ENCODE peak calls at places on chromosomes 12 and 14, in four cellular contexts. Y is sigmoid colon, E is spleen, L is AG09309. O is an unnamed sample.

GRCh38 chr14:105011312-105011990 is 9.4 kb downstream of the CDCA4 start:
- DNase-seq in Y (no peak), E (peak), L (no peak), O (no peak)

GRCh38 chr14:88559852-88560251 is 3.0 kb upstream of the ZC3H14 start:
- DNase-seq in Y (no peak), E (no peak), L (peak), O (no peak)

GRCh38 chr14:100383727-100384158 is 60.6 kb downstream of the SLC25A47 start:
- DNase-seq in Y (peak), E (peak), L (no peak), O (peak)

GRCh38 chr14:99595524-99595923 is 8.5 kb downstream of the CCDC85C start:
- DNase-seq in Y (no peak), E (no peak), L (no peak), O (peak)

GRCh38 chr12:54139030-54139429 is 49.8 kb downstream of the SMUG1 start:
- DNase-seq in Y (no peak), E (no peak), L (no peak), O (no peak)

GRCh38 chr14:85444685-85445084 is 85.3 kb upstream of the FLRT2 start:
- DNase-seq in Y (no peak), E (no peak), L (no peak), O (no peak)

GRCh38 chr14:95703805-95704204 is 10.1 kb downstream of the TCL1A start:
- DNase-seq in Y (no peak), E (no peak), L (no peak), O (no peak)

GRCh38 chr12:116302200-116303075 is 24.9 kb upstream of the MED13L start:
- DNase-seq in Y (no peak), E (no peak), L (no peak), O (no peak)

GRCh38 chr12:11795192-11795909 is 145.9 kb downstream of the ETV6 start:
- DNase-seq in Y (no peak), E (no peak), L (no peak), O (no peak)

GRCh38 chr12:109677323-109677722 is 36.3 kb upstream of the FAM222A start:
- DNase-seq in Y (no peak), E (peak), L (no peak), O (no peak)

GRCh38 chr14:105445901-105446845 is 26.5 kb downstream of the MTA1 start:
- DNase-seq in Y (no peak), E (no peak), L (no peak), O (no peak)

GRCh38 chr12:44875954-44876553 is at the start of gene NELL2:
- DNase-seq in Y (no peak), E (peak), L (no peak), O (no peak)

GRCh38 chr12:111067498-111067897 is 147.1 kb upstream of the MYL2 start:
- DNase-seq in Y (no peak), E (no peak), L (no peak), O (no peak)

GRCh38 chr14:102508774-102509743 is 517 bp downstream of the ANKRD9 start:
- DNase-seq in Y (peak), E (peak), L (no peak), O (peak)

GRCh38 chr14:96122496-96122895 is 82.1 kb upstream of the BDKRB2 start:
- DNase-seq in Y (no peak), E (no peak), L (no peak), O (no peak)

GRCh38 chr12:6551063-6551461 is 4.8 kb downstream of the IFFO1 start:
- DNase-seq in Y (peak), E (peak), L (no peak), O (peak)

GRCh38 chr12:25950329-25951115 is 8.0 kb upstream of the RASSF8 start:
- DNase-seq in Y (no peak), E (no peak), L (no peak), O (no peak)

GRCh38 chr12:125021771-125022170 is 28.3 kb downstream of the BRI3BP start:
- DNase-seq in Y (no peak), E (no peak), L (no peak), O (no peak)

GRCh38 chr12:29844667-29845066 is 60.9 kb upstream of the TMTC1 start:
- DNase-seq in Y (no peak), E (no peak), L (no peak), O (no peak)
- TF ChIP-seq CTCF in Y (no peak), E (no peak), L (no peak), O (no peak)

DNA sequence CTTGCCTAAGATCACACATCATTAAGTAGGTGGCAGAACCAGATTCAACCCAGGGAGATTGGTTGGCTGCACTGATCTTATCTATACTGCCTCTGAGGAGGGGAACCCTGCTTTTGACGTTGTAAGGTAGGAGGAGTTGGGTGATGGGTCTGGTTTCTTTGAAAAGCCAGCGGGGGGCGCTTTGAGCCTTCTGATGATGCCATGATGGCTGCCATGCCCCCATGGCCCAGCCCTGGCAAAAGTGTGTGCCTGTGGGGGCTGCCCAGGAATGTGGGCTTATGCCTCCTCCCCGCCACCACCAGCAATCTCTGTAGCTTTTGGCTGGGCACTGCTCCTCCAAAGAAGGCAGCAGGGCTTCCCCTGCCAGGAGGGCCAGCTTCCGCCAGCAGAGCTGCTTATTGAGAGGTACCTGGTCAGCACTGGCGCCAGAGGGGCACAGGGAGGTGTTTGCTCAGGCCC is 224.3 kb downstream of the SLC41A2 start:
- DNase-seq in Y (no peak), E (no peak), L (no peak), O (peak)
- TF ChIP-seq CTCF in Y (no peak), E (peak), L (no peak), O (no peak)

GRCh38 chr12:14410841-14411569 is 45.5 kb downstream of the ATF7IP start:
- DNase-seq in Y (no peak), E (no peak), L (no peak), O (no peak)
- TF ChIP-seq CTCF in Y (no peak), E (no peak), L (no peak), O (no peak)

GRCh38 chr14:23884541-23884904 is 69.0 kb upstream of the DHRS4 start:
- DNase-seq in Y (no peak), E (no peak), L (no peak), O (no peak)

GRCh38 chr14:23881292-23881691 is 72.3 kb upstream of the DHRS4 start:
- DNase-seq in Y (no peak), E (no peak), L (no peak), O (no peak)

GRCh38 chr14:23887536-23887935 is 66.0 kb upstream of the DHRS4 start:
- DNase-seq in Y (no peak), E (no peak), L (no peak), O (no peak)

GRCh38 chr14:23882884-23883283 is 70.7 kb upstream of the DHRS4 start:
- DNase-seq in Y (no peak), E (no peak), L (no peak), O (no peak)

GRCh38 chr14:23883684-23884540 is 69.7 kb upstream of the DHRS4 start:
- DNase-seq in Y (no peak), E (no peak), L (no peak), O (no peak)
- TF ChIP-seq CTCF in Y (no peak), E (no peak), L (no peak), O (no peak)

GRCh38 chr14:43535231-43535838 is 971.7 kb downstream of the FSCB start:
- DNase-seq in Y (no peak), E (no peak), L (no peak), O (no peak)

GRCh38 chr14:43541356-43541755 is 965.7 kb downstream of the FSCB start:
- DNase-seq in Y (no peak), E (no peak), L (no peak), O (no peak)

GRCh38 chr14:43540948-43541347 is 966.1 kb downstream of the FSCB start:
- DNase-seq in Y (no peak), E (no peak), L (no peak), O (no peak)

GRCh38 chr14:43539210-43539609 is 967.9 kb downstream of the FSCB start:
- DNase-seq in Y (no peak), E (no peak), L (no peak), O (no peak)
- TF ChIP-seq CTCF in Y (peak), E (no peak), L (no peak), O (peak)

O was measured in left lung.